ENCODE peak calls at places on chromosomes 13 and 19, in ten cellular contexts. X, A, I, J, K, Y, S, E, M and H are unnamed samples.

GRCh38 chr13:106815545-106815944 is 247.6 kb upstream of the ARGLU1 start:
- DNase-seq in X (no peak), A (no peak), I (no peak), J (no peak), K (no peak), Y (no peak), S (no peak), E (no peak), M (no peak), H (no peak)

GRCh38 chr13:70171151-70171550 is 62.9 kb upstream of the KLHL1 start:
- DNase-seq in X (peak), A (no peak), I (no peak), J (peak), K (peak), Y (no peak), S (no peak), E (no peak), M (no peak), H (no peak)

GRCh38 chr13:73310366-73310765 is 251.6 kb downstream of the KLF5 start:
- DNase-seq in X (no peak), A (no peak), I (no peak), J (no peak), K (no peak), Y (no peak), S (no peak), E (no peak), M (no peak), H (no peak)

GRCh38 chr19:47176071-47176626 is 45.5 kb downstream of the SAE1 start:
- DNase-seq in X (peak), A (peak), I (no peak), J (no peak), K (peak), Y (peak), S (no peak), E (no peak), M (no peak), H (peak)

GRCh38 chr19:35742121-35742724 is at the start of gene IGFLR1:
- DNase-seq in X (no peak), A (no peak), I (no peak), J (no peak), K (no peak), Y (no peak), S (no peak), E (no peak), M (no peak), H (no peak)

GRCh38 chr19:19402656-19403372 is 2.7 kb upstream of the GATAD2A start:
- DNase-seq in X (no peak), A (peak), I (no peak), J (no peak), K (peak), Y (peak), S (no peak), E (no peak), M (no peak), H (peak)

GRCh38 chr19:40424637-40425449 is 949 bp downstream of the SERTAD1 start:
- DNase-seq in X (no peak), A (peak), I (no peak), J (no peak), K (peak), Y (no peak), S (peak), E (no peak), M (peak), H (peak)

GRCh38 chr13:27605610-27606200 is 14.6 kb downstream of the LNX2 start:
- DNase-seq in X (no peak), A (no peak), I (no peak), J (peak), K (no peak), Y (no peak), S (no peak), E (no peak), M (no peak), H (no peak)

GRCh38 chr13:43977911-43978310 is 98.2 kb downstream of the LACC1 start:
- DNase-seq in X (no peak), A (peak), I (no peak), J (no peak), K (no peak), Y (no peak), S (no peak), E (no peak), M (no peak), H (no peak)

GRCh38 chr13:32887617-32888016 is 128.6 kb upstream of the KL start:
- DNase-seq in X (no peak), A (no peak), I (no peak), J (no peak), K (no peak), Y (no peak), S (no peak), E (no peak), M (no peak), H (no peak)

GRCh38 chr19:49888478-49888901 is 8.2 kb downstream of the IL4I1 start:
- DNase-seq in X (no peak), A (no peak), I (no peak), J (no peak), K (no peak), Y (no peak), S (no peak), E (no peak), M (no peak), H (no peak)

GRCh38 chr13:83878691-83879410 is 3.4 kb downstream of the SLITRK1 start:
- DNase-seq in X (no peak), A (no peak), I (no peak), J (no peak), K (peak), Y (peak), S (no peak), E (no peak), M (no peak), H (no peak)

GRCh38 chr13:31121327-31122140 is 40.2 kb downstream of the HSPH1 start:
- DNase-seq in X (no peak), A (no peak), I (no peak), J (no peak), K (no peak), Y (no peak), S (no peak), E (no peak), M (no peak), H (no peak)

GRCh38 chr19:33426621-33427475 is 53.3 kb downstream of the CEBPG start:
- DNase-seq in X (no peak), A (no peak), I (no peak), J (no peak), K (no peak), Y (no peak), S (no peak), E (no peak), M (no peak), H (no peak)

GRCh38 chr13:79492313-79492798 is 11.4 kb downstream of the NDFIP2 start:
- DNase-seq in X (no peak), A (no peak), I (no peak), J (peak), K (peak), Y (no peak), S (no peak), E (no peak), M (no peak), H (no peak)

GRCh38 chr19:14383898-14384669 is 2.8 kb downstream of the ADGRE5 start:
- DNase-seq in X (peak), A (peak), I (no peak), J (peak), K (peak), Y (peak), S (no peak), E (no peak), M (no peak), H (peak)

GRCh38 chr19:13164370-13165090 is 14.3 kb downstream of the IER2 start:
- DNase-seq in X (peak), A (peak), I (peak), J (peak), K (peak), Y (peak), S (peak), E (no peak), M (peak), H (peak)

GRCh38 chr13:110525328-110526319 is 35.9 kb downstream of the RAB20 start:
- DNase-seq in X (no peak), A (no peak), I (no peak), J (no peak), K (no peak), Y (no peak), S (no peak), E (no peak), M (no peak), H (no peak)

GRCh38 chr13:84126671-84127171 is 244.4 kb upstream of the SLITRK1 start:
- DNase-seq in X (no peak), A (no peak), I (no peak), J (no peak), K (no peak), Y (no peak), S (no peak), E (no peak), M (no peak), H (peak)

GRCh38 chr13:90171649-90172048 is 1175.8 kb upstream of the MIR17HG start:
- DNase-seq in X (no peak), A (no peak), I (no peak), J (peak), K (no peak), Y (peak), S (no peak), E (no peak), M (no peak), H (peak)

GRCh38 chr13:112042496-112042895 is 24.5 kb upstream of the SOX1 start:
- DNase-seq in X (peak), A (no peak), I (no peak), J (no peak), K (no peak), Y (no peak), S (peak), E (no peak), M (no peak), H (peak)

GRCh38 chr19:14677464-14677863 is 2.8 kb upstream of the ADGRE3 start:
- DNase-seq in X (no peak), A (no peak), I (no peak), J (no peak), K (no peak), Y (no peak), S (no peak), E (no peak), M (no peak), H (no peak)

GRCh38 chr13:78971355-78971754 is 312.4 kb upstream of the OBI1 start:
- DNase-seq in X (no peak), A (no peak), I (no peak), J (no peak), K (no peak), Y (no peak), S (no peak), E (no peak), M (no peak), H (no peak)

GRCh38 chr13:36126496-36126895 is 4.7 kb downstream of the DCLK1 start:
- DNase-seq in X (no peak), A (peak), I (no peak), J (no peak), K (no peak), Y (no peak), S (no peak), E (no peak), M (no peak), H (no peak)

GRCh38 chr19:18233224-18233825 is 7.1 kb upstream of the PDE4C start:
- DNase-seq in X (no peak), A (peak), I (peak), J (peak), K (peak), Y (peak), S (peak), E (peak), M (peak), H (no peak)

GRCh38 chr19:38719761-38720558 is 24.3 kb downstream of the CAPN12 start:
- DNase-seq in X (peak), A (no peak), I (no peak), J (no peak), K (no peak), Y (no peak), S (no peak), E (no peak), M (no peak), H (peak)

GRCh38 chr19:42601811-42602443 is 7.2 kb upstream of the CEACAM8 start:
- DNase-seq in X (peak), A (peak), I (no peak), J (peak), K (peak), Y (peak), S (peak), E (peak), M (peak), H (peak)

GRCh38 chr13:29810145-29810742 is 40.2 kb downstream of the UBL3 start:
- DNase-seq in X (no peak), A (no peak), I (no peak), J (no peak), K (no peak), Y (no peak), S (no peak), E (no peak), M (no peak), H (no peak)

GRCh38 chr13:66977156-66977555 is 253.0 kb downstream of the PCDH9 start:
- DNase-seq in X (no peak), A (peak), I (no peak), J (no peak), K (peak), Y (no peak), S (no peak), E (no peak), M (no peak), H (no peak)